ENCODE peak calls at places on chromosomes 5 and 9, in nine cellular contexts. One of them, this sample, is unnamed.

GRCh38 chr9:77595426-77596051 is 52.6 kb downstream of the GNA14 start:
- DNase-seq in naive thymus-derived CD4-positive, alpha-beta T cell: peak
- DNase-seq in fibroblast of lung: peak
- DNase-seq in upper lobe of left lung: no peak
- DNase-seq in CD8-positive, alpha-beta T cell: no peak
- DNase-seq in mucosa of descending colon: no peak
- DNase-seq in upper lobe of right lung: no peak
- DNase-seq in HL-60: no peak
- DNase-seq in colonic mucosa: no peak
- DNase-seq in this sample: no peak

GRCh38 chr9:129138476-129139232 is 27.4 kb downstream of the PTPA start:
- DNase-seq in colonic mucosa: peak
- DNase-seq in upper lobe of right lung: no peak
- DNase-seq in mucosa of descending colon: peak
- DNase-seq in upper lobe of left lung: peak
- DNase-seq in HL-60: no peak
- DNase-seq in CD8-positive, alpha-beta T cell: no peak
- DNase-seq in naive thymus-derived CD4-positive, alpha-beta T cell: no peak
- DNase-seq in fibroblast of lung: peak
- DNase-seq in this sample: no peak

GRCh38 chr9:69143291-69143690 is 30.8 kb upstream of the TJP2 start:
- DNase-seq in colonic mucosa: no peak
- DNase-seq in CD8-positive, alpha-beta T cell: no peak
- DNase-seq in HL-60: no peak
- DNase-seq in upper lobe of left lung: no peak
- DNase-seq in mucosa of descending colon: no peak
- DNase-seq in fibroblast of lung: no peak
- DNase-seq in naive thymus-derived CD4-positive, alpha-beta T cell: no peak
- DNase-seq in upper lobe of right lung: no peak
- DNase-seq in this sample: no peak

GRCh38 chr5:124088289-124089064 is 576.5 kb downstream of the CSNK1G3 start:
- DNase-seq in HL-60: no peak
- DNase-seq in fibroblast of lung: no peak
- DNase-seq in upper lobe of right lung: no peak
- DNase-seq in upper lobe of left lung: no peak
- DNase-seq in mucosa of descending colon: no peak
- DNase-seq in colonic mucosa: no peak
- DNase-seq in naive thymus-derived CD4-positive, alpha-beta T cell: no peak
- DNase-seq in CD8-positive, alpha-beta T cell: no peak
- DNase-seq in this sample: no peak

GRCh38 chr5:107864793-107865192 is 194.1 kb upstream of the EFNA5 start:
- DNase-seq in upper lobe of right lung: no peak
- DNase-seq in mucosa of descending colon: no peak
- DNase-seq in CD8-positive, alpha-beta T cell: no peak
- DNase-seq in upper lobe of left lung: no peak
- DNase-seq in naive thymus-derived CD4-positive, alpha-beta T cell: no peak
- DNase-seq in fibroblast of lung: peak
- DNase-seq in HL-60: no peak
- DNase-seq in colonic mucosa: no peak
- DNase-seq in this sample: no peak

GRCh38 chr5:125149503-125149902 is 403.1 kb upstream of the ZNF608 start:
- DNase-seq in CD8-positive, alpha-beta T cell: no peak
- DNase-seq in upper lobe of right lung: no peak
- DNase-seq in colonic mucosa: no peak
- DNase-seq in upper lobe of left lung: no peak
- DNase-seq in naive thymus-derived CD4-positive, alpha-beta T cell: no peak
- DNase-seq in mucosa of descending colon: no peak
- DNase-seq in HL-60: no peak
- DNase-seq in fibroblast of lung: no peak
- DNase-seq in this sample: no peak

GRCh38 chr9:115104908-115105307 is 13.0 kb downstream of the TNC start:
- DNase-seq in upper lobe of right lung: no peak
- DNase-seq in upper lobe of left lung: no peak
- DNase-seq in CD8-positive, alpha-beta T cell: no peak
- DNase-seq in mucosa of descending colon: no peak
- DNase-seq in HL-60: no peak
- DNase-seq in colonic mucosa: no peak
- DNase-seq in fibroblast of lung: peak
- DNase-seq in naive thymus-derived CD4-positive, alpha-beta T cell: no peak
- DNase-seq in this sample: no peak

GRCh38 chr5:116242363-116242762 is 157.5 kb downstream of the COMMD10 start:
- DNase-seq in colonic mucosa: no peak
- DNase-seq in fibroblast of lung: peak
- DNase-seq in mucosa of descending colon: no peak
- DNase-seq in upper lobe of left lung: no peak
- DNase-seq in upper lobe of right lung: no peak
- DNase-seq in CD8-positive, alpha-beta T cell: no peak
- DNase-seq in HL-60: no peak
- DNase-seq in naive thymus-derived CD4-positive, alpha-beta T cell: no peak
- DNase-seq in this sample: no peak

GRCh38 chr5:12780536-12780935 is 876.3 kb upstream of the CTNND2 start:
- DNase-seq in HL-60: peak
- DNase-seq in colonic mucosa: no peak
- DNase-seq in naive thymus-derived CD4-positive, alpha-beta T cell: no peak
- DNase-seq in mucosa of descending colon: no peak
- DNase-seq in upper lobe of left lung: no peak
- DNase-seq in CD8-positive, alpha-beta T cell: no peak
- DNase-seq in fibroblast of lung: no peak
- DNase-seq in upper lobe of right lung: no peak
- DNase-seq in this sample: no peak

GRCh38 chr9:35948901-35949318 is 9.0 kb downstream of the OR2S2 start:
- DNase-seq in upper lobe of left lung: peak
- DNase-seq in CD8-positive, alpha-beta T cell: no peak
- DNase-seq in mucosa of descending colon: no peak
- DNase-seq in naive thymus-derived CD4-positive, alpha-beta T cell: no peak
- DNase-seq in upper lobe of right lung: no peak
- DNase-seq in colonic mucosa: peak
- DNase-seq in HL-60: no peak
- DNase-seq in fibroblast of lung: no peak
- DNase-seq in this sample: no peak

GRCh38 chr5:109223521-109223920 is 186.3 kb downstream of the PJA2 start:
- DNase-seq in upper lobe of right lung: no peak
- DNase-seq in colonic mucosa: no peak
- DNase-seq in HL-60: no peak
- DNase-seq in mucosa of descending colon: no peak
- DNase-seq in fibroblast of lung: no peak
- DNase-seq in CD8-positive, alpha-beta T cell: no peak
- DNase-seq in naive thymus-derived CD4-positive, alpha-beta T cell: no peak
- DNase-seq in upper lobe of left lung: no peak
- DNase-seq in this sample: no peak

GRCh38 chr9:128685022-128685332 is 4.0 kb upstream of the SET start:
- DNase-seq in fibroblast of lung: no peak
- DNase-seq in upper lobe of left lung: peak
- DNase-seq in naive thymus-derived CD4-positive, alpha-beta T cell: no peak
- DNase-seq in CD8-positive, alpha-beta T cell: no peak
- DNase-seq in colonic mucosa: no peak
- DNase-seq in upper lobe of right lung: no peak
- DNase-seq in mucosa of descending colon: no peak
- DNase-seq in HL-60: no peak
- DNase-seq in this sample: no peak

GRCh38 chr5:154475613-154476342 is 2.2 kb downstream of the HAND1 start:
- DNase-seq in naive thymus-derived CD4-positive, alpha-beta T cell: no peak
- DNase-seq in colonic mucosa: no peak
- DNase-seq in fibroblast of lung: no peak
- DNase-seq in upper lobe of right lung: no peak
- DNase-seq in mucosa of descending colon: no peak
- DNase-seq in CD8-positive, alpha-beta T cell: no peak
- DNase-seq in HL-60: no peak
- DNase-seq in upper lobe of left lung: no peak
- DNase-seq in this sample: no peak

GRCh38 chr5:103475629-103476240 is 86.9 kb downstream of the NUDT12 start:
- DNase-seq in fibroblast of lung: peak
- DNase-seq in mucosa of descending colon: no peak
- DNase-seq in naive thymus-derived CD4-positive, alpha-beta T cell: peak
- DNase-seq in upper lobe of left lung: no peak
- DNase-seq in CD8-positive, alpha-beta T cell: no peak
- DNase-seq in upper lobe of right lung: no peak
- DNase-seq in colonic mucosa: no peak
- DNase-seq in HL-60: no peak
- DNase-seq in this sample: no peak

GRCh38 chr5:176877793-176878331 is 21.3 kb downstream of the HK3 start:
- DNase-seq in upper lobe of left lung: no peak
- DNase-seq in CD8-positive, alpha-beta T cell: no peak
- DNase-seq in mucosa of descending colon: no peak
- DNase-seq in fibroblast of lung: no peak
- DNase-seq in colonic mucosa: no peak
- DNase-seq in HL-60: no peak
- DNase-seq in upper lobe of right lung: no peak
- DNase-seq in naive thymus-derived CD4-positive, alpha-beta T cell: no peak
- DNase-seq in this sample: no peak

DNA sequence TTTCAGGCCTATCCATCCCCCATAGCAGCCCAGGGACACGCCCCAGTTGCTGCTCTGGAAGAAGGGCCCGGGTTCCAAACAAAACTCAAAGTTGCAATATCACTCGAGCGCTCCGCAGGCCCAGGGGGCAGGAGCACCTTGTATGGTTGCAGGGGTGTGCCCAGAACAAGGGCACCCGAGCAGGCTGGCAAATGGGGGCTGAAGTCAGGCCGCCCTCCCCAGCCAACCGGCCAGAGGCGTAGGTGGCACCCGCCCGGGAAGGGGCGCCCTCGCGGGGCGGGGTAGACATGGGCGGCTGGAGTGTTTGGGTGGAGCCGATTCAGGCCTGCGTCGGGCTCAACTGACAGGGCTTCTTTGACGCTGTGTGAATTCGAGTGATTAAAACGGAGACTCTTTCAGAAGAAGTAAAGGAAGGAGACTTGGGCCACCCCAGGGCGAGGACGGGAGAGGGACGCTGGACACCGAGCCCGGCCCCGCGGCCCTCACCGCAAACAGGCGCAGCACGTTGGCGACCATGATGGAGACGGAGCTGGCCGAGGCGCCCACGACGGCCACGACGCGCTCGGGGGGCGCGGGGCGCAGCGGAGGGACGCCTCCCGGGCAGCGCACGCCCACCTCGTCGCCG is 1.1 kb downstream of the GRM6 start:
- DNase-seq in naive thymus-derived CD4-positive, alpha-beta T cell: no peak
- DNase-seq in mucosa of descending colon: no peak
- DNase-seq in fibroblast of lung: no peak
- DNase-seq in CD8-positive, alpha-beta T cell: no peak
- DNase-seq in upper lobe of right lung: no peak
- DNase-seq in HL-60: no peak
- DNase-seq in colonic mucosa: no peak
- DNase-seq in upper lobe of left lung: no peak
- DNase-seq in this sample: no peak
- H3K4me3 ChIP-seq in naive thymus-derived CD4-positive, alpha-beta T cell: no peak
- H3K4me3 ChIP-seq in mucosa of descending colon: no peak
- H3K4me3 ChIP-seq in fibroblast of lung: no peak
- H3K4me3 ChIP-seq in CD8-positive, alpha-beta T cell: no peak
- H3K4me3 ChIP-seq in upper lobe of right lung: no peak
- H3K4me3 ChIP-seq in HL-60: no peak
- H3K4me3 ChIP-seq in colonic mucosa: no peak
- H3K4me3 ChIP-seq in upper lobe of left lung: no peak
- H3K4me3 ChIP-seq in this sample: no peak

GRCh38 chr9:4034404-4034803 is 265.5 kb downstream of the GLIS3 start:
- DNase-seq in upper lobe of left lung: no peak
- DNase-seq in colonic mucosa: no peak
- DNase-seq in mucosa of descending colon: no peak
- DNase-seq in upper lobe of right lung: no peak
- DNase-seq in fibroblast of lung: no peak
- DNase-seq in naive thymus-derived CD4-positive, alpha-beta T cell: no peak
- DNase-seq in HL-60: no peak
- DNase-seq in CD8-positive, alpha-beta T cell: no peak
- DNase-seq in this sample: no peak
- H3K4me3 ChIP-seq in upper lobe of left lung: no peak
- H3K4me3 ChIP-seq in colonic mucosa: no peak
- H3K4me3 ChIP-seq in mucosa of descending colon: no peak
- H3K4me3 ChIP-seq in upper lobe of right lung: no peak
- H3K4me3 ChIP-seq in fibroblast of lung: no peak
- H3K4me3 ChIP-seq in naive thymus-derived CD4-positive, alpha-beta T cell: no peak
- H3K4me3 ChIP-seq in HL-60: no peak
- H3K4me3 ChIP-seq in CD8-positive, alpha-beta T cell: no peak
- H3K4me3 ChIP-seq in this sample: no peak

GRCh38 chr9:545480-545879 is 296.0 kb upstream of the DMRT1 start:
- DNase-seq in upper lobe of right lung: no peak
- DNase-seq in colonic mucosa: no peak
- DNase-seq in upper lobe of left lung: no peak
- DNase-seq in naive thymus-derived CD4-positive, alpha-beta T cell: no peak
- DNase-seq in fibroblast of lung: peak
- DNase-seq in CD8-positive, alpha-beta T cell: no peak
- DNase-seq in mucosa of descending colon: no peak
- DNase-seq in HL-60: no peak
- DNase-seq in this sample: no peak

GRCh38 chr9:547309-547708 is 294.2 kb upstream of the DMRT1 start:
- DNase-seq in colonic mucosa: no peak
- DNase-seq in upper lobe of right lung: no peak
- DNase-seq in CD8-positive, alpha-beta T cell: no peak
- DNase-seq in upper lobe of left lung: no peak
- DNase-seq in naive thymus-derived CD4-positive, alpha-beta T cell: no peak
- DNase-seq in mucosa of descending colon: no peak
- DNase-seq in HL-60: no peak
- DNase-seq in fibroblast of lung: no peak
- DNase-seq in this sample: no peak

GRCh38 chr9:543478-543877 is 298.0 kb upstream of the DMRT1 start:
- DNase-seq in colonic mucosa: no peak
- DNase-seq in HL-60: no peak
- DNase-seq in upper lobe of left lung: no peak
- DNase-seq in fibroblast of lung: no peak
- DNase-seq in mucosa of descending colon: no peak
- DNase-seq in CD8-positive, alpha-beta T cell: no peak
- DNase-seq in upper lobe of right lung: no peak
- DNase-seq in naive thymus-derived CD4-positive, alpha-beta T cell: no peak
- DNase-seq in this sample: no peak

GRCh38 chr9:546797-547223 is 294.7 kb upstream of the DMRT1 start:
- DNase-seq in upper lobe of left lung: no peak
- DNase-seq in HL-60: no peak
- DNase-seq in colonic mucosa: no peak
- DNase-seq in fibroblast of lung: peak
- DNase-seq in CD8-positive, alpha-beta T cell: no peak
- DNase-seq in naive thymus-derived CD4-positive, alpha-beta T cell: no peak
- DNase-seq in mucosa of descending colon: no peak
- DNase-seq in upper lobe of right lung: no peak
- DNase-seq in this sample: no peak

DNA sequence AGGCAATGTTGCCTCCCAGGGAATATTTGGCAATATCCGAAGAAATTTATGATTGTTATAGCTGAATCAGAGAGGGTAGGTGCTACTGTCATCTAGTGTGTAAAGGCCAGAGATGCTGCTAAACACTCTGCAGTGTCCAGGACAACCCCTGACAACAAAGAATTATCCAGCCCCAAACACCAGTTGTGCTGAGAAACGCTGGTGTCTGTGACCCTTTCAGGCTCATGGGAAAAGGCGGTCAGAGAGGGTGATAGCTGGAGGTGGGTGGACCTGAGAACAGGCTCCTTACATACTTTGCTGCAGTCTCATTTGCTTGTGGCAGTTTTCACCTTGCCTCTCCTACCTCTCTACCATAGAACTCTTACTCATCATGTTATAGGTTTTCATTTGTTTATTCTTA is 295.3 kb upstream of the DMRT1 start:
- DNase-seq in fibroblast of lung: no peak
- DNase-seq in mucosa of descending colon: no peak
- DNase-seq in colonic mucosa: no peak
- DNase-seq in naive thymus-derived CD4-positive, alpha-beta T cell: no peak
- DNase-seq in upper lobe of right lung: no peak
- DNase-seq in HL-60: no peak
- DNase-seq in upper lobe of left lung: no peak
- DNase-seq in CD8-positive, alpha-beta T cell: no peak
- DNase-seq in this sample: no peak
- H3K4me3 ChIP-seq in fibroblast of lung: no peak
- H3K4me3 ChIP-seq in mucosa of descending colon: no peak
- H3K4me3 ChIP-seq in colonic mucosa: no peak
- H3K4me3 ChIP-seq in naive thymus-derived CD4-positive, alpha-beta T cell: no peak
- H3K4me3 ChIP-seq in upper lobe of right lung: no peak
- H3K4me3 ChIP-seq in HL-60: no peak
- H3K4me3 ChIP-seq in upper lobe of left lung: no peak
- H3K4me3 ChIP-seq in CD8-positive, alpha-beta T cell: no peak
- H3K4me3 ChIP-seq in this sample: no peak

GRCh38 chr5:1316941-1317340 is 22.1 kb upstream of the TERT start:
- DNase-seq in colonic mucosa: no peak
- DNase-seq in mucosa of descending colon: no peak
- DNase-seq in upper lobe of right lung: peak
- DNase-seq in CD8-positive, alpha-beta T cell: no peak
- DNase-seq in upper lobe of left lung: no peak
- DNase-seq in naive thymus-derived CD4-positive, alpha-beta T cell: no peak
- DNase-seq in fibroblast of lung: no peak
- DNase-seq in HL-60: no peak
- DNase-seq in this sample: no peak
- H3K4me3 ChIP-seq in colonic mucosa: no peak
- H3K4me3 ChIP-seq in mucosa of descending colon: no peak
- H3K4me3 ChIP-seq in upper lobe of right lung: no peak
- H3K4me3 ChIP-seq in CD8-positive, alpha-beta T cell: no peak
- H3K4me3 ChIP-seq in upper lobe of left lung: no peak
- H3K4me3 ChIP-seq in naive thymus-derived CD4-positive, alpha-beta T cell: peak
- H3K4me3 ChIP-seq in fibroblast of lung: no peak
- H3K4me3 ChIP-seq in HL-60: no peak
- H3K4me3 ChIP-seq in this sample: no peak

This sample was measured in SJSA1.